ENCODE peak calls at places on chromosomes 7 and 10, in seven cellular contexts. R, L, O, T, K, A and Q are unnamed samples.

GRCh38 chr7:44884553-44885393 is 557 bp downstream of the PURB start:
- DNase-seq in R (peak), L (peak), O (peak), T (peak), K (peak), A (peak), Q (peak)

GRCh38 chr7:457814-458510 is 61.7 kb downstream of the PDGFA start:
- DNase-seq in R (no peak), L (no peak), O (no peak), T (no peak), K (no peak), A (no peak), Q (no peak)

GRCh38 chr7:108456845-108457540 is 757 bp upstream of the NRCAM start:
- DNase-seq in R (no peak), L (no peak), O (no peak), T (no peak), K (no peak), A (no peak), Q (no peak)

GRCh38 chr7:101315336-101315735 is 6.3 kb downstream of the IFT22 start:
- DNase-seq in R (no peak), L (no peak), O (no peak), T (peak), K (peak), A (no peak), Q (peak)

GRCh38 chr7:36154255-36155212 is 1.5 kb downstream of the EEPD1 start:
- DNase-seq in R (no peak), L (no peak), O (no peak), T (no peak), K (no peak), A (no peak), Q (no peak)

GRCh38 chr7:105787071-105787470 is 89.3 kb downstream of the ATXN7L1 start:
- DNase-seq in R (no peak), L (no peak), O (no peak), T (no peak), K (no peak), A (no peak), Q (no peak)

GRCh38 chr7:158633055-158633956 is 45.7 kb upstream of the PTPRN2 start:
- DNase-seq in R (no peak), L (no peak), O (no peak), T (no peak), K (no peak), A (no peak), Q (no peak)

GRCh38 chr10:111118758-111119157 is 41.9 kb downstream of the ADRA2A start:
- DNase-seq in R (no peak), L (no peak), O (no peak), T (no peak), K (no peak), A (no peak), Q (no peak)

GRCh38 chr7:108503112-108504026 is 22.6 kb downstream of the PNPLA8 start:
- DNase-seq in R (no peak), L (no peak), O (no peak), T (no peak), K (no peak), A (no peak), Q (peak)

GRCh38 chr7:29565186-29565540 is 1.5 kb downstream of the PRR15 start:
- DNase-seq in R (no peak), L (no peak), O (no peak), T (no peak), K (no peak), A (no peak), Q (no peak)